ENCODE peak calls at places on chromosomes 13 and 19, in nine cellular contexts. Z is COR-L47; Y is amniotic stem cell; M is NCI-H345; V is activated CD4-positive, alpha-beta T cell treated with anti-CD3 and anti-CD28 coated beads, Interleukin-2, amount 10 ng/mL, durations not matched to agents 24 days and 14 days; R is endodermal cell; B is fibroblast of gingiva; Q is NCI-H69; X is type B pancreatic cell. J is an unnamed sample.

GRCh38 chr13:60396783-60397692 is at the start of gene TDRD3:
- DNase-seq in Z (peak), V (peak), X (peak), M (peak), Y (peak), R (peak), Q (peak), B (peak), J (peak)

GRCh38 chr13:75512253-75512652 is 25.4 kb downstream of the COMMD6 start:
- DNase-seq in Q (no peak), R (no peak), Y (no peak), V (no peak), Z (no peak), B (no peak), M (no peak), X (no peak), J (no peak)

GRCh38 chr13:103960011-103960410 is 893.8 kb upstream of the SLC10A2 start:
- DNase-seq in Z (no peak), X (no peak), Y (no peak), Q (no peak), V (no peak), M (no peak), R (no peak), B (no peak), J (no peak)

GRCh38 chr13:23621316-23621645 is 51.1 kb downstream of the TNFRSF19 start:
- DNase-seq in Z (no peak), X (no peak), M (no peak), V (no peak), B (peak), R (no peak), Y (no peak), Q (no peak), J (no peak)

GRCh38 chr13:51832471-51833152 is 12.4 kb downstream of the TMEM272 start:
- DNase-seq in Q (peak), Y (no peak), R (peak), Z (no peak), X (no peak), B (peak), M (no peak), V (peak), J (no peak)

GRCh38 chr19:7705387-7706187 is 3.7 kb upstream of the FCER2 start:
- DNase-seq in X (no peak), Q (no peak), V (peak), Z (no peak), R (no peak), B (no peak), Y (no peak), M (no peak), J (no peak)

GRCh38 chr13:49023441-49023840 is 47.7 kb downstream of the FNDC3A start:
- DNase-seq in V (no peak), X (no peak), Z (no peak), R (no peak), Y (peak), Q (no peak), B (peak), M (no peak), J (no peak)

GRCh38 chr19:1455336-1456120 is 5.6 kb downstream of the APC2 start:
- DNase-seq in R (peak), B (no peak), Z (no peak), M (peak), Q (peak), V (peak), Y (no peak), X (no peak), J (peak)

GRCh38 chr19:56720281-56720680 is 48.7 kb upstream of the ZNF835 start:
- DNase-seq in X (no peak), V (no peak), Z (no peak), Y (no peak), M (no peak), B (no peak), R (no peak), Q (peak), J (no peak)

GRCh38 chr13:29573190-29573589 is 22.3 kb downstream of the SLC7A1 start:
- DNase-seq in Z (no peak), M (no peak), Y (no peak), R (peak), Q (peak), V (no peak), X (no peak), B (peak), J (peak)

GRCh38 chr13:45456196-45456972 is 8.4 kb upstream of the COG3 start:
- DNase-seq in Q (no peak), M (no peak), R (no peak), Z (no peak), X (no peak), Y (no peak), B (peak), V (no peak), J (no peak)

GRCh38 chr13:95298971-95299627 is 2.2 kb downstream of the ABCC4 start:
- DNase-seq in B (peak), Q (no peak), Y (no peak), X (no peak), R (no peak), Z (no peak), M (no peak), V (no peak), J (no peak)

GRCh38 chr19:7337380-7338194 is 11.2 kb upstream of the ARHGEF18 start:
- DNase-seq in X (no peak), Q (no peak), Y (no peak), V (peak), B (no peak), R (no peak), Z (no peak), M (no peak), J (no peak)

GRCh38 chr19:14333101-14333871 is 48.0 kb upstream of the ADGRE5 start:
- DNase-seq in Y (no peak), Q (no peak), M (no peak), X (no peak), V (peak), B (no peak), R (peak), Z (no peak), J (no peak)

GRCh38 chr13:100987993-100988392 is 313.4 kb upstream of the TMTC4 start:
- DNase-seq in V (no peak), M (no peak), X (no peak), B (no peak), Q (peak), R (peak), Y (no peak), Z (no peak), J (no peak)

GRCh38 chr19:50777261-50777660 is 7.0 kb downstream of the GPR32 start:
- DNase-seq in Y (no peak), Z (no peak), Q (no peak), X (no peak), V (no peak), R (no peak), B (no peak), M (no peak), J (no peak)